ENCODE peak calls at places on chromosomes 11 and 22, in six cellular contexts. L is K562, W is SK-N-SH, I is GM12878, G is H1, E is HepG2. T is an unnamed sample.

GRCh38 chr11:11669447-11669846 is 47.6 kb upstream of the GALNT18 start:
- DNase-seq in L (no peak), W (no peak), I (no peak), G (no peak), E (no peak), T (no peak)

GRCh38 chr11:69367211-69367964 is 73.4 kb downstream of the MYEOV start:
- DNase-seq in L (no peak), W (no peak), I (no peak), G (no peak), E (no peak), T (no peak)

GRCh38 chr11:68067991-68068390 is 29.2 kb downstream of the TCIRG1 start:
- DNase-seq in L (no peak), W (no peak), I (no peak), G (no peak), E (no peak), T (no peak)

GRCh38 chr22:24133187-24133965 is 47.9 kb upstream of the SUSD2 start:
- DNase-seq in L (no peak), W (no peak), I (no peak), G (no peak), E (no peak), T (no peak)

GRCh38 chr22:37167981-37168647 is 18.4 kb upstream of the IL2RB start:
- DNase-seq in L (no peak), W (no peak), I (no peak), G (no peak), E (no peak), T (no peak)

GRCh38 chr11:84518601-84519183 is 1108.5 kb downstream of the DLG2 start:
- DNase-seq in L (no peak), W (peak; percentile 44), I (no peak), G (no peak), E (no peak), T (no peak)

GRCh38 chr11:72422414-72422813 is 11.9 kb downstream of the CLPB start:
- DNase-seq in L (no peak), W (no peak), I (no peak), G (no peak), E (peak; percentile 88), T (no peak)

GRCh38 chr11:705646-706438 is at the start of gene EPS8L2:
- DNase-seq in L (peak; percentile 82), W (peak; percentile 45), I (no peak), G (no peak), E (no peak), T (no peak)

GRCh38 chr11:16981651-16982194 is 32.5 kb downstream of the PLEKHA7 start:
- DNase-seq in L (no peak), W (no peak), I (no peak), G (peak; percentile 29), E (peak; percentile 93), T (no peak)

GRCh38 chr11:132409591-132410375 is 1039.4 kb downstream of the NTM start:
- DNase-seq in L (no peak), W (no peak), I (no peak), G (no peak), E (no peak), T (no peak)

GRCh38 chr11:128559496-128560103 is 27.8 kb downstream of the ETS1 start:
- DNase-seq in L (no peak), W (no peak), I (no peak), G (no peak), E (no peak), T (no peak)

GRCh38 chr22:48089601-48090331 is 1327.3 kb downstream of the TBC1D22A start:
- DNase-seq in L (peak; percentile 25), W (no peak), I (no peak), G (no peak), E (no peak), T (no peak)

GRCh38 chr11:31702966-31703365 is 108.2 kb downstream of the PAX6 start:
- DNase-seq in L (no peak), W (no peak), I (no peak), G (no peak), E (peak; percentile 16), T (no peak)

GRCh38 chr11:75631086-75631694 is 37.6 kb downstream of the MAP6 start:
- DNase-seq in L (no peak), W (no peak), I (no peak), G (no peak), E (no peak), T (no peak)

GRCh38 chr11:118876261-118876660 is 7.4 kb upstream of the CXCR5 start:
- DNase-seq in L (no peak), W (no peak), I (no peak), G (no peak), E (no peak), T (peak; percentile 48)

GRCh38 chr11:61295596-61295926 is 445 bp upstream of the VWCE start:
- DNase-seq in L (no peak), W (no peak), I (no peak), G (no peak), E (no peak), T (no peak)

GRCh38 chr22:20567993-20568417 is 60.6 kb downstream of the MED15 start:
- DNase-seq in L (no peak), W (no peak), I (no peak), G (no peak), E (no peak), T (no peak)

GRCh38 chr11:126344291-126344970 is 11.1 kb upstream of the ST3GAL4 start:
- DNase-seq in L (no peak), W (no peak), I (no peak), G (no peak), E (no peak), T (no peak)

GRCh38 chr11:64032050-64032449 is 3.7 kb upstream of the FLRT1 start:
- DNase-seq in L (no peak), W (no peak), I (no peak), G (no peak), E (no peak), T (no peak)

GRCh38 chr11:130476200-130476921 is 27.9 kb downstream of the ADAMTS15 start:
- DNase-seq in L (no peak), W (peak; percentile 10), I (no peak), G (no peak), E (no peak), T (no peak)

GRCh38 chr11:8814209-8814922 is 96.6 kb upstream of the AKIP1 start:
- DNase-seq in L (no peak), W (no peak), I (no peak), G (no peak), E (no peak), T (peak; percentile 27)

GRCh38 chr11:57277845-57278720 is 41.0 kb upstream of the APLNR start:
- DNase-seq in L (peak; percentile 74), W (peak; percentile 73), I (no peak), G (peak; percentile 43), E (peak; percentile 24), T (peak; percentile 30)

GRCh38 chr11:70145025-70145529 is 58.0 kb upstream of the FADD start:
- DNase-seq in L (no peak), W (no peak), I (no peak), G (no peak), E (no peak), T (no peak)

GRCh38 chr22:39306456-39307361 is 12.7 kb downstream of the RPL3 start:
- DNase-seq in L (peak; percentile 68), W (peak; percentile 51), I (no peak), G (no peak), E (no peak), T (no peak)

GRCh38 chr11:47186937-47187681 is 875 bp upstream of the PACSIN3 start:
- DNase-seq in L (peak; percentile 34), W (peak; percentile 72), I (no peak), G (no peak), E (peak; percentile 64), T (peak; percentile 36)

GRCh38 chr11:134390706-134391105 is 21.3 kb downstream of the B3GAT1 start:
- DNase-seq in L (no peak), W (no peak), I (no peak), G (no peak), E (no peak), T (no peak)
- H3K27ac ChIP-seq in L (no peak overlapping the region), W (no peak overlapping the region), I (no peak overlapping the region), G (no peak overlapping the region), E (no peak overlapping the region), T (no peak overlapping the region)

GRCh38 chr11:87122852-87123251 is 85.1 kb downstream of the TMEM135 start:
- DNase-seq in L (no peak), W (no peak), I (no peak), G (no peak), E (no peak), T (no peak)
- TF ChIP-seq GABPA in L (no peak), W (no peak), I (no peak), G (no peak), E (no peak), T (no peak)

GRCh38 chr11:122776546-122776945 is 61.8 kb upstream of the CRTAM start:
- DNase-seq in L (no peak), W (no peak), I (no peak), G (no peak), E (no peak), T (no peak)

GRCh38 chr11:122780296-122780949 is 57.9 kb upstream of the CRTAM start:
- DNase-seq in L (no peak), W (no peak), I (no peak), G (no peak), E (no peak), T (no peak)

GRCh38 chr11:122781378-122782040 is 56.8 kb upstream of the CRTAM start:
- DNase-seq in L (peak; percentile 76), W (peak; percentile 84), I (no peak), G (peak; percentile 77), E (peak; percentile 58), T (peak; percentile 48)

GRCh38 chr11:122778148-122778547 is 60.2 kb upstream of the CRTAM start:
- DNase-seq in L (no peak), W (no peak), I (no peak), G (no peak), E (no peak), T (no peak)

DNA sequence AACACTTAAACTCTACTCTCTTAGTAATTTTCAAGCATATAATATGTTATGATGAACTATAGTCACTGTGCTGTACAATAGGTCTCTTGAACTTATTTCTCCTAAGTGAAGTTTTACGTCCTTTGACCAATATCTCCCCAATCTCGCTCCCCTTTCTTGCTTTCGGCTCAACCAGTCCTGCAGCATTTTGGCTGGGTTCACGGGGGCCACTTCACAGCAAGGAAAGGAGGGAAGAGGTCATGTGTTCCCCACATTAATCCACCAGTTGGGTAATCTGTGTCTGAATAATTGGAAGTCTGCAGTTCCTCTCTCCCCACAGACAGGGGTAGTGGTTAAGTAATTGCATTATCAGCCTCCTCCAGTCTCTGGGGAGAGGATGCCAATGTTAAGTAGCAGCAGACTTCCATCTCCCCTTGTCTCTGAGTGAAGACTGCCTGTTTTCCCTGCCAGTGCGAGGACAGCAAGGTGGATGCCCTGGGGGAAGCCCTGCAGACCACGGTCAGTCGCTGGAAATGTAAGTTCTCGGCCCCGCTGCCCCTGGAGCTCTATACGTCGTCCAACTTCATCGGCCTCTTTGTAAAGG is 59.2 kb upstream of the CRTAM start:
- DNase-seq in L (no peak), W (peak; percentile 43), I (no peak), G (no peak), E (no peak), T (no peak)
- H3K27ac ChIP-seq in L (no peak overlapping the region), W (peak overlapping the region; percentile 38), I (no peak overlapping the region), G (no peak overlapping the region), E (no peak overlapping the region), T (no peak overlapping the region)

DNA sequence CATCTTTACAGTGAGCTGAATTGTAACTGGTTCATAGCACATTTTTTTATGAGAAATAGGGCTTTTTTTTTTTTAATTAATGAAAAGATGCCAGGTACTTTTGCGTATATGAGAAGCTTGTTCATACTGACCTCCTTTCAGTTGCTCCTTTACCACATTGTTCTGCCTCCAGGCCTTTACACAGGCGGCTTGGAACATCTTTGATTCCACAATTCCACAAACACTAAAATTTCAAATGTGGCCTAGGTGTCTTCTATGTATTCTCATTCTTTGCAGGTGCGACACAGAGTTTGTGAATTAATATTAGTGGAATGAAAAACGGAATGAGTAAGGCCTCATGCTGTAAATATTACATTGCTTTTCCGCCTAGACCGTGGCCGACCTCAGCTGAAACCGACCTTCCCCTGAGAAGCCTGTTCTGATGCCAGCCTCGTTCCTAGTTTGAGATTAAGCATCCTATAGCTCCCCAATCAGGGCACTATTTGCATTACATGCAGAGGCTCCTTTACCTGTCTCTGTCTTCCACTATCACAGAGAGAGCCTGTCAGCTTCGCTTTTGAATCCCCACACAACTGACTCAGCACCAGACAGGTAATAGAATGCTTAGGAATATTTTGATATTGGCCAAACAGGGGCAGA is 125.8 kb downstream of the LDLRAD3 start:
- DNase-seq in L (no peak), W (peak; percentile 18), I (peak; percentile 15), G (peak; percentile 29), E (no peak), T (no peak)
- TF ChIP-seq GABPA in L (no peak), W (no peak), I (no peak), G (no peak), E (no peak), T (no peak)